ENCODE peak calls at places on chromosomes 1 and 21, in four cellular contexts. One of them, this sample, is unnamed.
A peak's percentile ranks its signal among the peaks of the same experiment; 100 is the strongest.

GRCh38 chr1:11981378-11982009 is 1.2 kb downstream of the MFN2 start:
- DNase-seq in GM06990: no peak
- DNase-seq in bronchial epithelial cell: peak; percentile 99
- DNase-seq in fibroblast of lung: no peak
- DNase-seq in this sample: no peak

GRCh38 chr1:19762175-19762779 is 37.4 kb downstream of the TMCO4 start:
- DNase-seq in GM06990: no peak
- DNase-seq in bronchial epithelial cell: no peak
- DNase-seq in fibroblast of lung: no peak
- DNase-seq in this sample: no peak

GRCh38 chr1:93692983-93693591 is 11.4 kb upstream of the BCAR3 start:
- DNase-seq in bronchial epithelial cell: peak; percentile 97
- DNase-seq in fibroblast of lung: peak; percentile 91
- DNase-seq in GM06990: peak; percentile 67
- DNase-seq in this sample: peak; percentile 71

GRCh38 chr1:207866471-207867135 is 44.3 kb downstream of the CD34 start:
- DNase-seq in bronchial epithelial cell: no peak
- DNase-seq in fibroblast of lung: no peak
- DNase-seq in GM06990: no peak
- DNase-seq in this sample: no peak

GRCh38 chr1:19495000-19495656 is 9.8 kb upstream of the CAPZB start:
- DNase-seq in bronchial epithelial cell: no peak
- DNase-seq in GM06990: no peak
- DNase-seq in fibroblast of lung: no peak
- DNase-seq in this sample: no peak

GRCh38 chr1:200206340-200206739 is 178.8 kb downstream of the NR5A2 start:
- DNase-seq in GM06990: no peak
- DNase-seq in fibroblast of lung: peak; percentile 84
- DNase-seq in bronchial epithelial cell: peak; percentile 91
- DNase-seq in this sample: no peak

GRCh38 chr1:68788762-68789161 is 291.9 kb upstream of the DEPDC1 start:
- DNase-seq in GM06990: no peak
- DNase-seq in fibroblast of lung: no peak
- DNase-seq in bronchial epithelial cell: no peak
- DNase-seq in this sample: no peak

GRCh38 chr21:43361493-43362296 is 65.2 kb downstream of the SIK1 start:
- DNase-seq in GM06990: peak; percentile 81
- DNase-seq in fibroblast of lung: no peak
- DNase-seq in bronchial epithelial cell: peak; percentile 90
- DNase-seq in this sample: peak; percentile 64

GRCh38 chr21:42515708-42516502 is 2.3 kb downstream of the SLC37A1 start:
- DNase-seq in bronchial epithelial cell: peak; percentile 58
- DNase-seq in GM06990: no peak
- DNase-seq in fibroblast of lung: no peak
- DNase-seq in this sample: no peak

GRCh38 chr1:100622037-100622436 is 84.1 kb downstream of the GPR88 start:
- DNase-seq in bronchial epithelial cell: peak; percentile 98
- DNase-seq in fibroblast of lung: peak; percentile 98
- DNase-seq in GM06990: no peak
- DNase-seq in this sample: no peak

GRCh38 chr1:227919916-227920315 is 27.8 kb downstream of the WNT9A start:
- DNase-seq in bronchial epithelial cell: no peak
- DNase-seq in GM06990: no peak
- DNase-seq in fibroblast of lung: no peak
- DNase-seq in this sample: no peak

GRCh38 chr21:45508607-45509565 is 33.4 kb downstream of the SLC19A1 start:
- DNase-seq in bronchial epithelial cell: no peak
- DNase-seq in fibroblast of lung: no peak
- DNase-seq in GM06990: no peak
- DNase-seq in this sample: peak; percentile 31

GRCh38 chr21:45510466-45510955 is 31.7 kb downstream of the SLC19A1 start:
- DNase-seq in bronchial epithelial cell: no peak
- DNase-seq in fibroblast of lung: no peak
- DNase-seq in GM06990: no peak
- DNase-seq in this sample: peak; percentile 34

GRCh38 chr21:45507888-45508508 is 34.2 kb downstream of the SLC19A1 start:
- DNase-seq in bronchial epithelial cell: no peak
- DNase-seq in fibroblast of lung: no peak
- DNase-seq in GM06990: no peak
- DNase-seq in this sample: peak; percentile 26

GRCh38 chr21:45511007-45511406 is 31.2 kb downstream of the SLC19A1 start:
- DNase-seq in bronchial epithelial cell: no peak
- DNase-seq in GM06990: no peak
- DNase-seq in fibroblast of lung: no peak
- DNase-seq in this sample: no peak

GRCh38 chr21:45509566-45510465 is 32.4 kb downstream of the SLC19A1 start:
- DNase-seq in bronchial epithelial cell: no peak
- DNase-seq in GM06990: no peak
- DNase-seq in fibroblast of lung: no peak
- DNase-seq in this sample: peak; percentile 44
- TF ChIP-seq CTCF in bronchial epithelial cell: no peak
- TF ChIP-seq CTCF in GM06990: no peak
- TF ChIP-seq CTCF in fibroblast of lung: no peak
- TF ChIP-seq CTCF in this sample: no peak

GRCh38 chr1:245365621-245366020 is 210.8 kb downstream of the KIF26B start:
- DNase-seq in bronchial epithelial cell: no peak
- DNase-seq in fibroblast of lung: no peak
- DNase-seq in GM06990: no peak
- DNase-seq in this sample: no peak
- TF ChIP-seq CTCF in bronchial epithelial cell: no peak
- TF ChIP-seq CTCF in fibroblast of lung: no peak
- TF ChIP-seq CTCF in GM06990: no peak
- TF ChIP-seq CTCF in this sample: no peak

GRCh38 chr1:214085325-214085724 is 97.6 kb downstream of the PROX1 start:
- DNase-seq in bronchial epithelial cell: no peak
- DNase-seq in fibroblast of lung: no peak
- DNase-seq in GM06990: no peak
- DNase-seq in this sample: no peak

DNA sequence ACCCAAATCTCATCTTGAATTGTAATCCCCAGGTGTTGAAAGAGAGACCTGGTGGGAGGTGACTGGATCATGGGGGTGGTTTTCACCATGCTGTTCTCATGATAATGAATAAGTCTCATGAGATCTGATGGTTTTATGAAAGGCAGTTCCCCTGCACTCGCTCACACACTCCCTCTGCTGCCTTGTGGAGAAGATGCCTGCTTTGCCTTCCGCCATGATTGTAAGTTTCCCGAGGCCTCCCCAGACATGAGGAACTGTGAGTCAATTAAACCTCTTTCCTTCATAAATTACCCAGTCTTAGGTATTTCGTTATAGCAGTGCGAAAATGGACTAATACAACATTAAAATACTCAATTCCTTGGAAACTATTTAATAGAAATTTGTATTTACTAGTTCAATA is 99.2 kb downstream of the PROX1 start:
- DNase-seq in GM06990: no peak
- DNase-seq in bronchial epithelial cell: no peak
- DNase-seq in fibroblast of lung: no peak
- DNase-seq in this sample: no peak
- TF ChIP-seq CTCF in GM06990: no peak
- TF ChIP-seq CTCF in bronchial epithelial cell: no peak
- TF ChIP-seq CTCF in fibroblast of lung: no peak
- TF ChIP-seq CTCF in this sample: no peak

DNA sequence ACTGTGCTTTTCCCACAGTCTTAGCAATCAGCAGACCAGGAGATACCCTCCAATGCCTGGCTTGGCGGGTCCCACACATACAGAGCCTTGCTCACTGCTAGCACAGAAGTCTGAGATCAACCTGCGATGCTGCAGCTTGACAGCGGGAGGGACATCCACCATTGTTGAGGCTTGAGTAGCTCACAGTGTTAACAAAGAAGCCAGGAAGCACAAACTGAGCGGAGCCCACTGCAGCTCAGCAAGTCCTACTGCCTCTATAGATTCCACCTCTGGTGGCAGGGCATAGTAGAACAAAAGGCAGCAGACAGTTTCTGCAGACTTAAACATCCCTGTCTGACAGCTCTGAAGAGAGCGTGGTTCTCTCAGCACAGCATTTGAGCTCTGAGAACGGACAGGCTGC is 33.4 kb downstream of the MNDA start:
- DNase-seq in fibroblast of lung: no peak
- DNase-seq in bronchial epithelial cell: no peak
- DNase-seq in GM06990: no peak
- DNase-seq in this sample: no peak
- TF ChIP-seq CTCF in fibroblast of lung: no peak
- TF ChIP-seq CTCF in bronchial epithelial cell: no peak
- TF ChIP-seq CTCF in GM06990: no peak
- TF ChIP-seq CTCF in this sample: no peak

GRCh38 chr1:155253208-155253607 is 2.1 kb downstream of the ENTREP3 start:
- DNase-seq in fibroblast of lung: no peak
- DNase-seq in GM06990: no peak
- DNase-seq in bronchial epithelial cell: no peak
- DNase-seq in this sample: no peak
- TF ChIP-seq CTCF in fibroblast of lung: no peak
- TF ChIP-seq CTCF in GM06990: no peak
- TF ChIP-seq CTCF in bronchial epithelial cell: no peak
- TF ChIP-seq CTCF in this sample: no peak

DNA sequence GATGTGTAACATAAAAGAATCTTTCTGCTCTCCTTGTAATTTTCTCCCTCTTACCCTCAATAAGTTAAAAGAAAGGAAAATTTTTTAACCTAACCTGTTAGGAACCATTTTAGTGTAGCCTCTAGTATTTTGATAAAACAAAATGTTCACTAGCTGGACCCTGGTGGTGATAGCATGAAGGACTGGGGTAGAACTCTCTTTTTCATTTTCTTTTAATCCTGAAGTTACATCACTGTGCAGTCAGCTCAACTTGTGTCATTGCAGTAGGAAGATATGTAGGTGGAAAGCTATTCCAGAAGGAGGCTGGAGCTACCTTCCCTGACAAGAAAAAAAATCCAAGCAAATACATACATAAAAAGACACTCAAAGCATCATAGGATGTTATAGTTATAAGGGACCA is 39.3 kb downstream of the NFIA start:
- DNase-seq in GM06990: no peak
- DNase-seq in bronchial epithelial cell: no peak
- DNase-seq in fibroblast of lung: no peak
- DNase-seq in this sample: no peak
- TF ChIP-seq CTCF in GM06990: no peak
- TF ChIP-seq CTCF in bronchial epithelial cell: no peak
- TF ChIP-seq CTCF in fibroblast of lung: no peak
- TF ChIP-seq CTCF in this sample: no peak

GRCh38 chr1:173489929-173490328 is 12.8 kb downstream of the PRDX6 start:
- DNase-seq in fibroblast of lung: no peak
- DNase-seq in bronchial epithelial cell: no peak
- DNase-seq in GM06990: no peak
- DNase-seq in this sample: no peak

GRCh38 chr1:173491508-173491907 is 14.4 kb downstream of the PRDX6 start:
- DNase-seq in GM06990: no peak
- DNase-seq in bronchial epithelial cell: no peak
- DNase-seq in fibroblast of lung: no peak
- DNase-seq in this sample: no peak

GRCh38 chr1:173485401-173485800 is 8.3 kb downstream of the PRDX6 start:
- DNase-seq in fibroblast of lung: no peak
- DNase-seq in bronchial epithelial cell: no peak
- DNase-seq in GM06990: no peak
- DNase-seq in this sample: no peak

GRCh38 chr1:173488001-173488400 is 10.9 kb downstream of the PRDX6 start:
- DNase-seq in bronchial epithelial cell: no peak
- DNase-seq in fibroblast of lung: no peak
- DNase-seq in GM06990: no peak
- DNase-seq in this sample: no peak

GRCh38 chr1:173489149-173489600 is 12.0 kb downstream of the PRDX6 start:
- DNase-seq in fibroblast of lung: no peak
- DNase-seq in GM06990: no peak
- DNase-seq in bronchial epithelial cell: no peak
- DNase-seq in this sample: no peak
- TF ChIP-seq CTCF in fibroblast of lung: no peak
- TF ChIP-seq CTCF in GM06990: no peak
- TF ChIP-seq CTCF in bronchial epithelial cell: peak; percentile 3
- TF ChIP-seq CTCF in this sample: no peak

This sample was measured in CD14-positive monocyte.